ENCODE peak calls at places on chromosomes 12 and 14, in eight cellular contexts. One of them, this sample, is unnamed.
A peak's percentile ranks its signal among the peaks of the same experiment; 100 is the strongest.

GRCh38 chr12:77625441-77625840 is 205.3 kb upstream of the NAV3 start:
- DNase-seq in tibial nerve: no peak
- DNase-seq in heart left ventricle: no peak
- DNase-seq in hepatocyte: peak; percentile 6
- DNase-seq in Panc1: peak; percentile 43
- DNase-seq in A549: no peak
- DNase-seq in CD4-positive, alpha-beta memory T cell: no peak
- DNase-seq in ovary: no peak
- DNase-seq in this sample: no peak

GRCh38 chr14:99387880-99388279 is 92.8 kb downstream of the SETD3 start:
- DNase-seq in tibial nerve: no peak
- DNase-seq in ovary: no peak
- DNase-seq in hepatocyte: no peak
- DNase-seq in Panc1: no peak
- DNase-seq in heart left ventricle: no peak
- DNase-seq in A549: no peak
- DNase-seq in CD4-positive, alpha-beta memory T cell: no peak
- DNase-seq in this sample: no peak

GRCh38 chr14:92973798-92974372 is 50.9 kb downstream of the CHGA start:
- DNase-seq in A549: no peak
- DNase-seq in Panc1: no peak
- DNase-seq in heart left ventricle: no peak
- DNase-seq in ovary: no peak
- DNase-seq in hepatocyte: peak; percentile 49
- DNase-seq in CD4-positive, alpha-beta memory T cell: no peak
- DNase-seq in tibial nerve: no peak
- DNase-seq in this sample: no peak

GRCh38 chr12:132202929-132203721 is 58.9 kb downstream of the NOC4L start:
- DNase-seq in hepatocyte: no peak
- DNase-seq in ovary: no peak
- DNase-seq in Panc1: no peak
- DNase-seq in CD4-positive, alpha-beta memory T cell: no peak
- DNase-seq in heart left ventricle: no peak
- DNase-seq in A549: no peak
- DNase-seq in tibial nerve: no peak
- DNase-seq in this sample: no peak

GRCh38 chr14:74765721-74766120 is 2.6 kb downstream of the YLPM1 start:
- DNase-seq in CD4-positive, alpha-beta memory T cell: peak; percentile 16
- DNase-seq in heart left ventricle: no peak
- DNase-seq in ovary: no peak
- DNase-seq in hepatocyte: no peak
- DNase-seq in Panc1: no peak
- DNase-seq in A549: no peak
- DNase-seq in tibial nerve: no peak
- DNase-seq in this sample: no peak

GRCh38 chr12:121088208-121088585 is 44.5 kb upstream of the P2RX7 start:
- DNase-seq in heart left ventricle: no peak
- DNase-seq in hepatocyte: no peak
- DNase-seq in CD4-positive, alpha-beta memory T cell: no peak
- DNase-seq in tibial nerve: no peak
- DNase-seq in A549: no peak
- DNase-seq in Panc1: no peak
- DNase-seq in ovary: no peak
- DNase-seq in this sample: no peak

GRCh38 chr12:76999157-76999556 is 66.2 kb downstream of the E2F7 start:
- DNase-seq in Panc1: no peak
- DNase-seq in tibial nerve: no peak
- DNase-seq in heart left ventricle: no peak
- DNase-seq in ovary: no peak
- DNase-seq in A549: no peak
- DNase-seq in hepatocyte: no peak
- DNase-seq in CD4-positive, alpha-beta memory T cell: no peak
- DNase-seq in this sample: no peak

GRCh38 chr12:3453947-3454675 is 36.9 kb upstream of the PRMT8 start:
- DNase-seq in tibial nerve: no peak
- DNase-seq in heart left ventricle: no peak
- DNase-seq in ovary: no peak
- DNase-seq in hepatocyte: no peak
- DNase-seq in A549: peak; percentile 10
- DNase-seq in CD4-positive, alpha-beta memory T cell: no peak
- DNase-seq in Panc1: no peak
- DNase-seq in this sample: no peak

GRCh38 chr12:45379261-45379660 is 163.4 kb downstream of the ANO6 start:
- DNase-seq in hepatocyte: no peak
- DNase-seq in heart left ventricle: no peak
- DNase-seq in A549: no peak
- DNase-seq in tibial nerve: no peak
- DNase-seq in Panc1: peak; percentile 33
- DNase-seq in ovary: no peak
- DNase-seq in CD4-positive, alpha-beta memory T cell: no peak
- DNase-seq in this sample: no peak

DNA sequence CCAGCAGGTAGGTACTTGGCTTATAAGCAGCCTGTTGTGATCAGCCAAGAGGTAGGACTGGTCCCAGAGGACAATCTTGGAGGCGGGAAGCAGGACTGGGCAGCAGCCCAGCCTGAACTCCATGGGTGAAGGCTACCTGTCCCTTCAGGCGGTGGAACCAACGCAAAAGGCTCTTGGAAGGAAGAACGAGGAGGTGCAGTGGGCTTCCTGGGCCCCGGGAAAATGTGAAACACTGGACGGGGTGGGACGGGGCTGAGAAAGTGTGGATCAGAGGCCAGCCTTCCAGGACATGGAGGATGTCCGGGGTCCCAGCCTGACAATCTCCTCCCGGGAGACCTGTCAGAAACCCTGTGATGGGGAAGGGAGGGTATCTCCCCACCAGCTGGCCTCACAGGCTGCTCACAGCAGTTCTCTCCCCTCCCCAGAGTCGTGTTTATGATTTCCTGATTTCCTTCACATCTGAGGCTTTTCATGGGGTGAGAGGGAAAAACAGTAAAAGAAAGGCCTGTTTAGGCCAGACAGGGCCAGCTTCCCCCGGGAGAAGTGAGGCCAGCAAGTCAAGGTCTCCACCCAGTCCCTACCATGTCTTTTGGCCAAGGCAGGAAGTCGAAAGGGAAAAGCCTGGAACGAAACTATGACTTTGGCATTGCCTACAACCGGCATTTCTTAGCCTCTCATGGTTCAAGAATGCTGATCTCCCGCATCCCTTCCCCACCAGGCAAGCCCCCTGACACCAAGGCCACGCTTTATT is 11.3 kb downstream of the CMKLR1 start:
- DNase-seq in Panc1: no peak
- DNase-seq in tibial nerve: no peak
- DNase-seq in A549: no peak
- DNase-seq in ovary: no peak
- DNase-seq in heart left ventricle: no peak
- DNase-seq in hepatocyte: no peak
- DNase-seq in CD4-positive, alpha-beta memory T cell: no peak
- DNase-seq in this sample: no peak
- H3K4me1 ChIP-seq in Panc1: no peaks in the 10 kb centered on the region
- H3K4me1 ChIP-seq in tibial nerve: peaks cover 46% of the 10 kb centered on the region
- H3K4me1 ChIP-seq in A549: no peaks in the 10 kb centered on the region
- H3K4me1 ChIP-seq in ovary: no peaks in the 10 kb centered on the region
- H3K4me1 ChIP-seq in heart left ventricle: peaks cover 22% of the 10 kb centered on the region
- H3K4me1 ChIP-seq in hepatocyte: no peaks in the 10 kb centered on the region
- H3K4me1 ChIP-seq in CD4-positive, alpha-beta memory T cell: peaks cover 4% of the 10 kb centered on the region
- H3K4me1 ChIP-seq in this sample: no peaks in the 10 kb centered on the region

GRCh38 chr14:58297762-58298476 is 436 bp upstream of the ARID4A start:
- DNase-seq in Panc1: peak; percentile 98
- DNase-seq in CD4-positive, alpha-beta memory T cell: peak; percentile 99
- DNase-seq in hepatocyte: peak; percentile 99
- DNase-seq in tibial nerve: peak; percentile 96
- DNase-seq in A549: peak; percentile 99
- DNase-seq in heart left ventricle: peak; percentile 99
- DNase-seq in ovary: peak; percentile 99
- DNase-seq in this sample: peak; percentile 98

GRCh38 chr14:58297412-58297761 is 968 bp upstream of the ARID4A start:
- DNase-seq in A549: peak; percentile 13
- DNase-seq in tibial nerve: peak; percentile 57
- DNase-seq in ovary: no peak
- DNase-seq in CD4-positive, alpha-beta memory T cell: no peak
- DNase-seq in Panc1: no peak
- DNase-seq in heart left ventricle: no peak
- DNase-seq in hepatocyte: peak; percentile 59
- DNase-seq in this sample: no peak

GRCh38 chr14:58298880-58299664 is 717 bp downstream of the ARID4A start:
- DNase-seq in A549: peak; percentile 22
- DNase-seq in heart left ventricle: peak; percentile 48
- DNase-seq in tibial nerve: no peak
- DNase-seq in Panc1: no peak
- DNase-seq in hepatocyte: peak; percentile 53
- DNase-seq in ovary: peak; percentile 64
- DNase-seq in CD4-positive, alpha-beta memory T cell: peak; percentile 34
- DNase-seq in this sample: no peak

GRCh38 chr14:58298477-58298879 is at the start of gene ARID4A:
- DNase-seq in Panc1: no peak
- DNase-seq in A549: no peak
- DNase-seq in CD4-positive, alpha-beta memory T cell: no peak
- DNase-seq in heart left ventricle: peak; percentile 91
- DNase-seq in ovary: peak; percentile 85
- DNase-seq in hepatocyte: no peak
- DNase-seq in tibial nerve: peak; percentile 92
- DNase-seq in this sample: no peak

DNA sequence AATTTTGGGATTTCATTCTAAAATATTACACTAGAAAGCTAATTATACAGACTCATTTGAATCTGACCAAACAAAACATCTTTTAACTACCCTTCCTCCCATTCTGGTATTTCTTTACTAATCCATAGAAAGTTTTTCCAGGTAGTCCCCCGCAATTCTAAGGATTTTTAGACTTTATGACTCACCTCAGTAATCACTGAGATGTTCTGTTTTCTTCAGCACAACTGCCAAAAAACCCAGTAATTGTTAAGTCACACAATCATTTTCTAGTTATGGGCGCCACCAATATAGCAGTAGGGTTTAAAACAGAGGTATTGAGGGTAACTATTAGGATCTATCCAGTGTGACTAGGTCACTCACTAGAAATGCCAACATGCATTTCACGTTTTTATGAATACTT is 1.6 kb upstream of the ARID4A start:
- DNase-seq in heart left ventricle: no peak
- DNase-seq in CD4-positive, alpha-beta memory T cell: no peak
- DNase-seq in ovary: no peak
- DNase-seq in A549: no peak
- DNase-seq in tibial nerve: no peak
- DNase-seq in Panc1: no peak
- DNase-seq in hepatocyte: no peak
- DNase-seq in this sample: no peak
- H3K4me3 ChIP-seq in heart left ventricle: peak overlapping the region; percentile 57
- H3K4me3 ChIP-seq in CD4-positive, alpha-beta memory T cell: peak overlapping the region; percentile 76
- H3K4me3 ChIP-seq in ovary: peak overlapping the region; percentile 59
- H3K4me3 ChIP-seq in A549: peak overlapping the region; percentile 73
- H3K4me3 ChIP-seq in tibial nerve: peak overlapping the region; percentile 89
- H3K4me3 ChIP-seq in Panc1: peak overlapping the region; percentile 99
- H3K4me3 ChIP-seq in hepatocyte: peak overlapping the region; percentile 32
- H3K4me3 ChIP-seq in this sample: peak overlapping the region; percentile 47

GRCh38 chr12:111407371-111408115 is 1.8 kb downstream of the SH2B3 start:
- DNase-seq in Panc1: no peak
- DNase-seq in A549: no peak
- DNase-seq in tibial nerve: no peak
- DNase-seq in ovary: no peak
- DNase-seq in CD4-positive, alpha-beta memory T cell: no peak
- DNase-seq in hepatocyte: no peak
- DNase-seq in heart left ventricle: no peak
- DNase-seq in this sample: no peak

GRCh38 chr12:111406474-111407370 is 999 bp downstream of the SH2B3 start:
- DNase-seq in Panc1: no peak
- DNase-seq in CD4-positive, alpha-beta memory T cell: peak; percentile 41
- DNase-seq in ovary: no peak
- DNase-seq in heart left ventricle: peak; percentile 66
- DNase-seq in A549: no peak
- DNase-seq in tibial nerve: no peak
- DNase-seq in hepatocyte: no peak
- DNase-seq in this sample: no peak

GRCh38 chr12:111404362-111405148 is 1.2 kb upstream of the SH2B3 start:
- DNase-seq in A549: no peak
- DNase-seq in tibial nerve: no peak
- DNase-seq in hepatocyte: peak; percentile 71
- DNase-seq in heart left ventricle: no peak
- DNase-seq in ovary: no peak
- DNase-seq in CD4-positive, alpha-beta memory T cell: peak; percentile 43
- DNase-seq in Panc1: no peak
- DNase-seq in this sample: peak; percentile 71

GRCh38 chr12:111405856-111406473 is at the start of gene SH2B3:
- DNase-seq in Panc1: no peak
- DNase-seq in tibial nerve: no peak
- DNase-seq in hepatocyte: no peak
- DNase-seq in ovary: no peak
- DNase-seq in heart left ventricle: no peak
- DNase-seq in CD4-positive, alpha-beta memory T cell: peak; percentile 86
- DNase-seq in A549: peak; percentile 62
- DNase-seq in this sample: peak; percentile 50

DNA sequence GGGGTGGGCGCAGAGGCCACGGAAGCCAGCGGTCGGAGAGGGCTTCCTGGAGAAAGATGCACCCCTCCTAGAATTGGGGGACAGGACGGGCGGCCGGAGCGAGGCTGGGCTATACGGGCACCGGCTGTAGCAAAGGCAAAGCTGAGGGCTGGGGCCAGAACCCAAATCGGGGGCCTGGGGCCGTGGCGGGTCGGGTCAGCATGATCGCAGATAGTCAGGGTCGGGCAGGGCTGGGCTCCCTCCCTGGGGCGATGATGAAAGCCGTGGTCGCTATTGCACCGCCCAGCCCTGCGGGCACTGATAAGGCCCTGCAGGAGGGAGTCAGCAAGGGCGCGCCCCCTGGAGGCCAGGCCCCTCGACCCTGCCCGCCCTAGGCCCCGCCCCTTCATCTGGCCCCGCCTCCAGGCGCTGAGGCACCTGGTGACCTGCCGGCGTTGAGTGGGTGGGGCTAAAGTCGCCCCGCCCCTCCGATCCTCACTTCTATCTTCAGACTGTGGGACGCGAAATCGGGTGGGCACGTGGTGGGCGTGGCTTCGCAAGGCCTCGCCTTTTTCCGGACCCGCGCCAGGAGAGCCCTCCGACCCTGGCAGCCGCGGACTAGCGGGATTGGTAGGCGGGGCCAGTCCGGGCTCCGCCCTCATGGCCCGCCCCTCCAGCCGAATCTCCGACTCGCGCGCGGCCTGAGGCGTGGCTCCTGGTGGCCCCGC is 421 bp upstream of the SH2B3 start:
- DNase-seq in hepatocyte: peak; percentile 97
- DNase-seq in ovary: peak; percentile 98
- DNase-seq in CD4-positive, alpha-beta memory T cell: peak; percentile 98
- DNase-seq in Panc1: peak; percentile 78
- DNase-seq in A549: peak; percentile 94
- DNase-seq in heart left ventricle: peak; percentile 94
- DNase-seq in tibial nerve: peak; percentile 88
- DNase-seq in this sample: peak; percentile 98
- H3K4me1 ChIP-seq in hepatocyte: peaks cover 20% of the 10 kb centered on the region
- H3K4me1 ChIP-seq in ovary: peaks cover 11% of the 10 kb centered on the region
- H3K4me1 ChIP-seq in CD4-positive, alpha-beta memory T cell: peaks cover 61% of the 10 kb centered on the region
- H3K4me1 ChIP-seq in Panc1: peaks cover 47% of the 10 kb centered on the region
- H3K4me1 ChIP-seq in A549: peaks cover 30% of the 10 kb centered on the region
- H3K4me1 ChIP-seq in heart left ventricle: peaks cover 49% of the 10 kb centered on the region
- H3K4me1 ChIP-seq in tibial nerve: peaks cover 64% of the 10 kb centered on the region
- H3K4me1 ChIP-seq in this sample: peaks cover 14% of the 10 kb centered on the region

DNA sequence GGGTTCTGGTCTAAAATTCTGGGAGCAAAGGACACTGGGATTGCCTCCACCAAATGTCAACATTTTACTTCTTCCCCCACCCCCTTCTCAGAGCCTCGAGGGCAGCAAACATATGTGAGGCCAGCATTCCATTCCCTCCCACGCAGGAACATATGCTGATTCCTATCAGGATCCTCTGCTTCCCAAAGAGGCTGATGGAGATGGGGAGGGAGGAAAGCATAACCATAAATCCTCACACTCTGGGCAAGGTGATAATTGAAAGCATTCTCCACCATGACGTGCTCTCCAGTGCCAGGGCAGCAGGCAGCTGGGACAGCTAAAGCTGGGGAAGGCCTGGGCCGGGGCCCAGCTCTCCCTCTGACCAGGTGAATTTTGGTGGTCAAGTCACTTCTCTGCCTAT is 395.0 kb downstream of the ZFP36L1 start:
- DNase-seq in A549: no peak
- DNase-seq in Panc1: no peak
- DNase-seq in ovary: no peak
- DNase-seq in hepatocyte: peak; percentile 46
- DNase-seq in tibial nerve: no peak
- DNase-seq in heart left ventricle: no peak
- DNase-seq in CD4-positive, alpha-beta memory T cell: no peak
- DNase-seq in this sample: peak; percentile 32
- H3K4me3 ChIP-seq in A549: no peak overlapping the region
- H3K4me3 ChIP-seq in Panc1: no peak overlapping the region
- H3K4me3 ChIP-seq in ovary: no peak overlapping the region
- H3K4me3 ChIP-seq in hepatocyte: no peak overlapping the region
- H3K4me3 ChIP-seq in tibial nerve: no peak overlapping the region
- H3K4me3 ChIP-seq in heart left ventricle: no peak overlapping the region
- H3K4me3 ChIP-seq in CD4-positive, alpha-beta memory T cell: no peak overlapping the region
- H3K4me3 ChIP-seq in this sample: no peak overlapping the region